ENCODE peak calls at places on chromosomes 12 and 14, in ten cellular contexts. O is NCI-H1092; B is RWPE1; Y is H9; G is AG04449; T is T-cell; W is MCF 10A; A is HTR-8/SVneo; J is activated T-helper 9 cell treated with anti-CD3 and anti-CD28 coated beads, Interleukin-2, amount 50 U/mL, for 16 hours; R is lung. P is an unnamed sample.

GRCh38 chr14:100086361-100086760 is 21.1 kb downstream of the EVL start:
- DNase-seq in O (no peak), B (no peak), Y (no peak), G (no peak), T (no peak), W (no peak), A (no peak), J (no peak), R (no peak), P (no peak)

GRCh38 chr12:105469701-105470100 is 139.2 kb downstream of the C12orf75 start:
- DNase-seq in O (no peak), B (no peak), Y (peak; percentile 13), G (no peak), T (no peak), W (no peak), A (no peak), J (no peak), R (no peak), P (no peak)

GRCh38 chr12:9673404-9674225 is 4.1 kb downstream of the CLEC2D start:
- DNase-seq in O (no peak), B (peak; percentile 63), Y (peak; percentile 61), G (peak; percentile 59), T (no peak), W (peak; percentile 94), A (peak; percentile 59), J (peak; percentile 37), R (peak; percentile 56), P (peak; percentile 95)

GRCh38 chr12:1339608-1340319 is 254.6 kb downstream of the FBXL14 start:
- DNase-seq in O (no peak), B (no peak), Y (no peak), G (no peak), T (no peak), W (no peak), A (no peak), J (no peak), R (no peak), P (no peak)

GRCh38 chr14:55556929-55557623 is 22.9 kb upstream of the KTN1 start:
- DNase-seq in O (peak; percentile 37), B (peak; percentile 91), Y (no peak), G (peak; percentile 85), T (no peak), W (peak; percentile 97), A (peak; percentile 98), J (no peak), R (peak; percentile 87), P (peak; percentile 97)

GRCh38 chr14:105123981-105124836 is 44.4 kb downstream of the JAG2 start:
- DNase-seq in O (no peak), B (no peak), Y (no peak), G (no peak), T (no peak), W (no peak), A (no peak), J (no peak), R (no peak), P (no peak)

GRCh38 chr14:77344597-77344996 is 23.8 kb downstream of the GSTZ1 start:
- DNase-seq in O (no peak), B (no peak), Y (no peak), G (no peak), T (no peak), W (no peak), A (no peak), J (no peak), R (no peak), P (no peak)

GRCh38 chr12:57240926-57241555 is 9.9 kb downstream of the STAC3 start:
- DNase-seq in O (no peak), B (no peak), Y (peak; percentile 82), G (no peak), T (no peak), W (no peak), A (no peak), J (no peak), R (no peak), P (no peak)

GRCh38 chr12:132593938-132594358 is 16.4 kb downstream of the LRCOL1 start:
- DNase-seq in O (peak; percentile 97), B (peak; percentile 87), Y (peak; percentile 97), G (peak; percentile 70), T (no peak), W (peak; percentile 96), A (peak; percentile 93), J (no peak), R (peak; percentile 93), P (peak; percentile 89)

GRCh38 chr12:98154850-98155249 is 360.5 kb upstream of the TMPO start:
- DNase-seq in O (peak; percentile 32), B (no peak), Y (peak; percentile 70), G (no peak), T (no peak), W (peak; percentile 54), A (no peak), J (no peak), R (no peak), P (peak; percentile 7)

GRCh38 chr12:52081263-52081733 is 1.8 kb downstream of the SMIM41 start:
- DNase-seq in O (peak; percentile 78), B (no peak), Y (no peak), G (no peak), T (peak; percentile 24), W (no peak), A (no peak), J (no peak), R (no peak), P (no peak)

GRCh38 chr14:36134026-36134425 is 42.5 kb downstream of the PTCSC3 start:
- DNase-seq in O (no peak), B (no peak), Y (no peak), G (no peak), T (no peak), W (no peak), A (peak; percentile 8), J (no peak), R (no peak), P (no peak)

GRCh38 chr12:25817166-25817565 is 141.3 kb upstream of the RASSF8 start:
- DNase-seq in O (no peak), B (no peak), Y (no peak), G (no peak), T (no peak), W (no peak), A (no peak), J (no peak), R (no peak), P (no peak)

GRCh38 chr14:68145036-68145435 is 325.5 kb downstream of the RAD51B start:
- DNase-seq in O (no peak), B (no peak), Y (no peak), G (no peak), T (no peak), W (no peak), A (no peak), J (no peak), R (no peak), P (no peak)

GRCh38 chr12:14272954-14273910 is 92.2 kb upstream of the ATF7IP start:
- DNase-seq in O (peak; percentile 76), B (peak; percentile 81), Y (no peak), G (no peak), T (no peak), W (peak; percentile 94), A (no peak), J (no peak), R (no peak), P (no peak)

GRCh38 chr14:94113490-94113889 is 3.0 kb downstream of the IFI27 start:
- DNase-seq in O (peak; percentile 58), B (no peak), Y (peak; percentile 17), G (no peak), T (no peak), W (peak; percentile 67), A (no peak), J (no peak), R (no peak), P (no peak)

GRCh38 chr12:6181583-6182278 is 18.5 kb upstream of the CD9 start:
- DNase-seq in O (no peak), B (no peak), Y (peak; percentile 31), G (no peak), T (no peak), W (no peak), A (no peak), J (no peak), R (no peak), P (no peak)

GRCh38 chr14:90060965-90061848 is 587 bp upstream of the KCNK13 start:
- DNase-seq in O (no peak), B (no peak), Y (peak; percentile 64), G (no peak), T (no peak), W (no peak), A (no peak), J (no peak), R (no peak), P (no peak)

GRCh38 chr14:103879570-103880333 is 32.4 kb upstream of the PPP1R13B start:
- DNase-seq in O (no peak), B (peak; percentile 67), Y (peak; percentile 69), G (no peak), T (no peak), W (peak; percentile 52), A (no peak), J (no peak), R (peak; percentile 84), P (peak; percentile 67)

GRCh38 chr14:50023671-50024490 is 92.5 kb downstream of the VCPKMT start:
- DNase-seq in O (no peak), B (peak; percentile 58), Y (no peak), G (no peak), T (no peak), W (peak; percentile 78), A (peak; percentile 59), J (no peak), R (no peak), P (peak; percentile 35)

GRCh38 chr12:24240707-24241106 is 291.2 kb upstream of the SOX5 start:
- DNase-seq in O (no peak), B (no peak), Y (no peak), G (no peak), T (no peak), W (no peak), A (no peak), J (no peak), R (no peak), P (no peak)

GRCh38 chr14:92460541-92460915 is 53.1 kb upstream of the RIN3 start:
- DNase-seq in O (no peak), B (no peak), Y (no peak), G (no peak), T (no peak), W (no peak), A (no peak), J (no peak), R (no peak), P (no peak)

GRCh38 chr14:64187331-64187730 is 106.8 kb downstream of the ESR2 start:
- DNase-seq in O (no peak), B (no peak), Y (no peak), G (no peak), T (no peak), W (no peak), A (no peak), J (no peak), R (no peak), P (no peak)

GRCh38 chr14:34472706-34473279 is 10.8 kb upstream of the SPTSSA start:
- DNase-seq in O (no peak), B (no peak), Y (no peak), G (no peak), T (no peak), W (no peak), A (no peak), J (no peak), R (no peak), P (no peak)

GRCh38 chr12:112012775-112013600 is at the start of the genes ERP29 and TMEM116:
- DNase-seq in O (peak; percentile 93), B (peak; percentile 100), Y (peak; percentile 100), G (peak; percentile 84), T (peak; percentile 100), W (peak; percentile 99), A (peak; percentile 100), J (peak; percentile 100), R (peak; percentile 100), P (peak; percentile 89)

GRCh38 chr14:104614126-104614812 is 9.7 kb upstream of the TMEM179 start:
- DNase-seq in O (no peak), B (no peak), Y (no peak), G (no peak), T (no peak), W (no peak), A (no peak), J (no peak), R (no peak), P (no peak)

P was measured in kidney glomerular epithelial cell.